ENCODE peak calls at places on chromosome 21, in six cellular contexts. Y is IMR-90, T is stomach, D is A549, G is K562, W is heart left ventricle. R is an unnamed sample.

GRCh38 chr21:33205476-33205875 is 24.3 kb upstream of the IFNAR2 start:
- DNase-seq in Y (no peak), G (no peak), T (no peak), W (no peak), D (peak; percentile 35), R (peak; percentile 71)

GRCh38 chr21:32797679-32798078 is 26.1 kb upstream of the PAXBP1 start:
- DNase-seq in D (no peak), W (no peak), T (no peak), Y (no peak), G (no peak), R (no peak)

GRCh38 chr21:28899744-28900143 is 92.9 kb downstream of the LTN1 start:
- DNase-seq in D (peak; percentile 2), Y (peak; percentile 78), G (no peak), T (no peak), W (no peak), R (no peak)

GRCh38 chr21:32403201-32403701 is 9.3 kb upstream of the EVA1C start:
- DNase-seq in G (peak; percentile 70), D (peak; percentile 62), W (peak; percentile 74), T (peak; percentile 57), Y (peak; percentile 73), R (peak; percentile 69)

GRCh38 chr21:16588433-16588860 is 858.7 kb downstream of the USP25 start:
- DNase-seq in Y (peak; percentile 84), T (peak; percentile 31), G (no peak), W (peak; percentile 45), D (peak; percentile 71), R (no peak)

GRCh38 chr21:39336457-39337008 is 12.4 kb downstream of the HMGN1 start:
- DNase-seq in D (no peak), T (no peak), G (no peak), W (no peak), Y (no peak), R (no peak)

GRCh38 chr21:26136686-26137085 is 33.9 kb downstream of the APP start:
- DNase-seq in D (no peak), G (no peak), W (no peak), T (no peak), Y (no peak), R (no peak)

GRCh38 chr21:25457411-25457810 is 149.9 kb downstream of the MRPL39 start:
- DNase-seq in D (no peak), Y (peak; percentile 85), W (no peak), T (no peak), G (no peak), R (peak; percentile 68)

GRCh38 chr21:32298148-32298559 is 501 bp upstream of the MRAP start:
- DNase-seq in T (no peak), W (no peak), D (no peak), G (no peak), Y (peak; percentile 25), R (no peak)

GRCh38 chr21:38699048-38699447 is 106.7 kb upstream of the ETS2 start:
- DNase-seq in Y (no peak), W (no peak), G (peak; percentile 34), D (no peak), T (no peak), R (peak; percentile 12)

GRCh38 chr21:17759546-17760178 is 59.5 kb downstream of the C21orf91 start:
- DNase-seq in D (no peak), Y (no peak), W (no peak), G (no peak), T (no peak), R (no peak)

GRCh38 chr21:17003221-17003620 is 509.6 kb upstream of the CXADR start:
- DNase-seq in G (no peak), T (no peak), Y (peak; percentile 61), D (peak; percentile 18), W (no peak), R (no peak)

GRCh38 chr21:15514073-15514946 is 215.5 kb upstream of the USP25 start:
- DNase-seq in W (no peak), Y (no peak), D (no peak), T (no peak), G (no peak), R (no peak)

GRCh38 chr21:38917045-38917774 is 111.5 kb downstream of the ETS2 start:
- DNase-seq in T (peak; percentile 58), W (no peak), Y (no peak), D (no peak), G (no peak), R (no peak)

GRCh38 chr21:31630062-31630711 is 29.3 kb upstream of the SOD1 start:
- DNase-seq in T (peak; percentile 84), Y (peak; percentile 93), D (peak; percentile 79), W (no peak), G (no peak), R (no peak)

GRCh38 chr21:28793043-28793442 is 199.6 kb downstream of the LTN1 start:
- DNase-seq in G (no peak), D (peak; percentile 1), T (no peak), W (no peak), Y (peak; percentile 73), R (peak; percentile 6)

GRCh38 chr21:28393279-28393678 is 599.4 kb downstream of the LTN1 start:
- DNase-seq in T (peak; percentile 84), W (no peak), G (no peak), Y (peak; percentile 21), D (no peak), R (no peak)

GRCh38 chr21:39533545-39534226 is 79.1 kb upstream of the B3GALT5 start:
- DNase-seq in W (no peak), Y (no peak), G (no peak), D (no peak), T (no peak), R (no peak)

GRCh38 chr21:31873275-31873695 is 465 bp downstream of the HUNK start:
- DNase-seq in Y (no peak), D (peak; percentile 5), T (no peak), G (no peak), W (no peak), R (peak; percentile 68)

GRCh38 chr21:35971824-35972223 is 88.5 kb downstream of the SETD4 start:
- DNase-seq in T (no peak), G (no peak), W (no peak), Y (no peak), D (no peak), R (no peak)

GRCh38 chr21:27423073-27423472 is 456.2 kb upstream of the ADAMTS5 start:
- DNase-seq in G (no peak), W (peak; percentile 53), Y (peak; percentile 95), T (peak; percentile 38), D (no peak), R (no peak)

GRCh38 chr21:45975017-45975595 is 6.5 kb upstream of the COL6A1 start:
- DNase-seq in T (peak; percentile 31), Y (peak; percentile 43), G (no peak), W (peak; percentile 80), D (no peak), R (no peak)

GRCh38 chr21:45972716-45973474 is 8.7 kb upstream of the COL6A1 start:
- DNase-seq in T (no peak), D (no peak), G (no peak), W (peak; percentile 92), Y (peak; percentile 92), R (no peak)

GRCh38 chr21:45973475-45974072 is 8.0 kb upstream of the COL6A1 start:
- DNase-seq in T (peak; percentile 66), W (peak; percentile 88), G (peak; percentile 82), D (peak; percentile 26), Y (peak; percentile 87), R (peak; percentile 80)

GRCh38 chr21:45972353-45972715 is 9.2 kb upstream of the COL6A1 start:
- DNase-seq in G (no peak), Y (no peak), D (no peak), T (no peak), W (no peak), R (no peak)

GRCh38 chr21:45974073-45975016 is 7.2 kb upstream of the COL6A1 start:
- DNase-seq in Y (peak; percentile 82), D (no peak), G (peak; percentile 66), T (peak; percentile 26), W (peak; percentile 76), R (peak; percentile 53)
- TF ChIP-seq POLR2A in Y (peak; percentile 35), D (no peak), G (no peak), T (no peak), W (no peak), R (peak; percentile 4)

GRCh38 chr21:42737969-42738590 is 84.7 kb downstream of the PDE9A start:
- DNase-seq in D (no peak), T (peak; percentile 72), Y (no peak), G (no peak), W (peak; percentile 67), R (peak; percentile 79)
- H3K4me3 ChIP-seq in D (no peak overlapping the region), T (no peak overlapping the region), Y (no peak overlapping the region), G (no peak overlapping the region), W (no peak overlapping the region), R (no peak overlapping the region)

DNA sequence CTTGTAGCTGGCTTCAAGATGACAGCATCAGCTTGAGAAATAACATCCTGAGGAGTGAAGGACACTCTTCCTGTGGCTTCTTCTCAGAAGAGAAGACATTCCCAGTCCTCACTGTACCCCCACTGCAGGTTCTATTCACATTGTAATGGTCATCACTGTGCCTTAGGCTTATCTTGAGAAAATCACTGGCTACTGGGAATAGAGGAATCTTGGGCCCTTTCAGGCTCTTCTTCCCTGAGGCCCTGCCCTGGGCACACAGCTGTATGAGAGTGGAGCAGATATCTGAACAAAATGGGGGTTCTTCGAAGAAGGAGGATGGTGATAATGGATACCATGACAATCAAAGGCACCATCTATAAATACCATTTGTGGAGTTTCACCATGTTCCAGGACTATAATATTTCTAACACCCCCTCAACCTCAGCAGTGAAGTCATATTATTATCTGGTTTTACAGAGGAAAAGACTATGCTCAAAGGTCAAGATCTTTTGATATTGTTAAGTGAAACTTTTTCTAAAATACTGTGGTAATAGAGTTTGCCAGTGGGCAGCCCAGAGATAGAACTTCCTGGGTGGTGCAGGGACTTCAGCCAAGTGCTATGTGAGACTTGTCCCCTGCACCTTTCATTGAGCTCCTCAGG is 143.1 kb upstream of the KCNE2 start:
- DNase-seq in W (no peak), D (no peak), T (no peak), Y (no peak), G (no peak), R (no peak)
- TF ChIP-seq CTCF in W (no peak), D (no peak), T (no peak), Y (no peak), G (no peak), R (no peak)

GRCh38 chr21:44300262-44300959 is 558 bp downstream of the PFKL start:
- DNase-seq in D (peak; percentile 42), G (peak; percentile 97), W (peak; percentile 83), T (peak; percentile 87), Y (peak; percentile 19), R (peak; percentile 72)
- TF ChIP-seq POLR2A in D (no peak), G (peak; percentile 67), W (peak; percentile 36), T (no peak), Y (peak; percentile 65), R (no peak)

DNA sequence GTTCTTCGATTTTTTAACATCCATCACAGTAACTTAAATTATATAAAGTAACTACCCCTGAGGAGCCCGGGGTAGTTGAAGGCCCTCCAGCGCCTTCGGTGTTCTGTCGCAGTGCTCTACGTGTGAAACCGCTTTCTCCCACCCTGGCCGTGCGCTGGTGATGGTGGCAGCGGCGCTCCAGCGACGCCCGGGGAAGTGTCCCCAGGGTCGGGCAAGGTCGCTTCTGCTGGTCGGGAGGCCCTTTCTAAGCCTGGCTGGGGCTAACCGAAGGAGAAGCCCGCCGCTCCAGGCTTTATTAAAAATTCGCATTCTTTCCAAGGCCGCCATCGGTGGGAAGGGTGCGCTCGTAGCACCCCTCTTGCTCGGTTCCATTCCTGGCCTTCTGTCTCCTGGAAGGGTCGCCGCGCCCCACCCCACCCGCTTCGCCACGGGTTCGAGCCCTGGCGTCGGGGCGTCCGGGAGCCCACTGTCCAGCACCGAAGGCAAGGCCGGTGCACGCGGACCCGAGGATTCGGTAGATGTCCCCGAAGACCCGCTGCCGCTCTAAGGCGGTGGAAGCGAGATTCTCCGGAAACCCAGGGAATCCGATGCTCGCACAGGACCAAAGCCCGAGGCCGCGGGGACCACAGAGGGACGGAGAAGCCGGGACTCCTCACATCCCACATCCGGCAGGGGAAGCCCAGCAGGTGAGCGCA is 807 bp upstream of the RIPPLY3 start:
- DNase-seq in Y (no peak), G (no peak), T (no peak), W (no peak), D (no peak), R (no peak)
- H3K4me3 ChIP-seq in Y (peak overlapping the region; percentile 31), G (no peak overlapping the region), T (peak overlapping the region; percentile 68), W (peak overlapping the region; percentile 46), D (no peak overlapping the region), R (no peak overlapping the region)

GRCh38 chr21:34857874-34858273 is 189.1 kb downstream of the CLIC6 start:
- DNase-seq in T (no peak), W (no peak), Y (no peak), G (no peak), D (no peak), R (no peak)
- TF ChIP-seq CTCF in T (no peak), W (no peak), Y (peak; percentile 21), G (peak; percentile 21), D (no peak), R (peak; percentile 20)

R was measured in NB4.